ENCODE peak calls at places on chromosomes 3 and 15, in seven cellular contexts. Q is dorsolateral prefrontal cortex, F is substantia nigra, V is body of pancreas, J is pancreas, X is left lung, I is heart left ventricle. P is an unnamed sample.

GRCh38 chr15:51004103-51004536 is 90.6 kb downstream of the TNFAIP8L3 start:
- DNase-seq in Q (no peak), F (no peak), V (no peak), J (no peak), X (no peak), I (no peak), P (no peak)

GRCh38 chr15:33322091-33322490 is 11.3 kb downstream of the RYR3 start:
- DNase-seq in Q (no peak), F (no peak), V (no peak), J (no peak), X (no peak), I (no peak), P (no peak)

GRCh38 chr15:58473720-58474119 is 41.9 kb downstream of the LIPC start:
- DNase-seq in Q (no peak), F (no peak), V (no peak), J (no peak), X (no peak), I (no peak), P (no peak)

GRCh38 chr3:138901579-138901978 is 45.4 kb downstream of the FOXL2 start:
- DNase-seq in Q (no peak), F (no peak), V (no peak), J (no peak), X (no peak), I (no peak), P (no peak)

GRCh38 chr15:25065286-25065685 is 110.5 kb downstream of the SNRPN start:
- DNase-seq in Q (no peak), F (no peak), V (no peak), J (no peak), X (no peak), I (no peak), P (no peak)

GRCh38 chr15:73049564-73050215 is 2.6 kb upstream of the NEO1 start:
- DNase-seq in Q (no peak), F (no peak), V (no peak), J (no peak), X (no peak), I (no peak), P (no peak)

GRCh38 chr3:12759097-12759679 is at the start of gene TMEM40:
- DNase-seq in Q (no peak), F (no peak), V (no peak), J (no peak), X (no peak), I (no peak), P (no peak)

GRCh38 chr3:128210711-128211110 is 57.4 kb downstream of the EEFSEC start:
- DNase-seq in Q (no peak), F (no peak), V (no peak), J (no peak), X (no peak), I (no peak), P (no peak)

GRCh38 chr3:192408721-192409151 is 318.6 kb downstream of the FGF12 start:
- DNase-seq in Q (peak; percentile 24), F (no peak), V (no peak), J (peak; percentile 41), X (no peak), I (peak; percentile 8), P (no peak)

GRCh38 chr3:171028025-171028778 is 1.7 kb upstream of the SLC2A2 start:
- DNase-seq in Q (peak; percentile 27), F (peak; percentile 33), V (peak; percentile 49), J (peak; percentile 37), X (peak; percentile 52), I (peak; percentile 46), P (peak; percentile 53)

GRCh38 chr3:162354343-162354742 is 857.7 kb downstream of the OTOL1 start:
- DNase-seq in Q (no peak), F (no peak), V (no peak), J (no peak), X (no peak), I (no peak), P (no peak)

GRCh38 chr15:31489801-31490646 is 163.4 kb downstream of the KLF13 start:
- DNase-seq in Q (no peak), F (no peak), V (peak; percentile 54), J (no peak), X (no peak), I (peak; percentile 41), P (no peak)

GRCh38 chr15:49674370-49674769 is 53.5 kb downstream of the DTWD1 start:
- DNase-seq in Q (no peak), F (no peak), V (no peak), J (no peak), X (no peak), I (no peak), P (no peak)

GRCh38 chr3:9765865-9766264 is 3.9 kb downstream of the CAMK1 start:
- DNase-seq in Q (no peak), F (no peak), V (no peak), J (no peak), X (no peak), I (no peak), P (no peak)

GRCh38 chr15:60243769-60244168 is 154.0 kb downstream of the ANXA2 start:
- DNase-seq in Q (no peak), F (no peak), V (no peak), J (no peak), X (no peak), I (no peak), P (no peak)

GRCh38 chr15:47194718-47195117 is 522.6 kb upstream of the SEMA6D start:
- DNase-seq in Q (no peak), F (no peak), V (no peak), J (no peak), X (no peak), I (no peak), P (no peak)

GRCh38 chr3:28053759-28054158 is 187.7 kb upstream of the CMC1 start:
- DNase-seq in Q (no peak), F (no peak), V (no peak), J (no peak), X (no peak), I (no peak), P (no peak)

GRCh38 chr3:61573441-61573840 is 12.1 kb downstream of the PTPRG start:
- DNase-seq in Q (no peak), F (no peak), V (no peak), J (no peak), X (no peak), I (no peak), P (no peak)

GRCh38 chr15:41734079-41734478 is 40.2 kb upstream of the MAPKBP1 start:
- DNase-seq in Q (no peak), F (no peak), V (no peak), J (no peak), X (no peak), I (no peak), P (no peak)

GRCh38 chr15:97140216-97140615 is 809.7 kb downstream of the NR2F2 start:
- DNase-seq in Q (no peak), F (no peak), V (no peak), J (no peak), X (no peak), I (no peak), P (no peak)

GRCh38 chr3:11074007-11074406 is 80.3 kb upstream of the HRH1 start:
- DNase-seq in Q (no peak), F (no peak), V (no peak), J (no peak), X (no peak), I (no peak), P (no peak)

GRCh38 chr3:1103525-1103924 is 10.7 kb downstream of the CNTN6 start:
- DNase-seq in Q (no peak), F (no peak), V (no peak), J (no peak), X (no peak), I (no peak), P (no peak)
- H3K27ac ChIP-seq in Q (no peak overlapping the region), F (no peak overlapping the region), V (no peak overlapping the region), J (no peak overlapping the region), X (no peak overlapping the region), I (no peak overlapping the region), P (no peak overlapping the region)

DNA sequence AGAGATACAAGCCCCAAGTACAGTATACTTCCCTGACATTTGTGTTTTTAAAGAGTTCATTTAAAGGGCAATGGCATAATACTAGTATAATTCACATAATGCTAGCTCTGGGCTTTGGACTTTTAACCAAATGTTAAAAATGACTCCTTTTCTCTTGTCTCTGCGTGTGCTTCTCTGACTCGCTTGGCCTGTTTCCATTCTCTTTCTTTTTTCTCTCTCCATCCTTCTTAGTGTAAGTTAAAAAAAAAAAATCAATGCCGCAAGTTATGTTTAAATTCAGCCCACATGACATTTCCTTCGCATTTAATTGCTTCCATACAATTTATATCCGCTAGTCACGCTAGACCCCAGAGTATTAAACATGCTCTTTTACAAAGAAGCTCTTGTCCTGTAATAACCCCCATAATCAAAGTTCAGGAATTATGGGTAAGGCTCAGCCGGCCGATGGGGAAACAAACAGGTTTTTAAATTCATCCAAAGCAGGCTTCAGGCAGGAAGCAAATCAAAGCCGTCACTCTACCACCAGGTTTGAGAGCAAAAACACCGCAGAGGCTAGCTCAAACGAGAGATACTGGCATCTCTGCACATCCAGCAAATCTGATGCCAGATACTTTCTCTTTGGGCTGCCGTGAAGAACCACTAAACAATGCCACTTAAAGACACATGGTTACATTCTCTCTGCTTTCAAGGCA is 19.3 kb downstream of the WWTR1 start:
- DNase-seq in Q (no peak), F (peak; percentile 9), V (peak; percentile 17), J (no peak), X (no peak), I (no peak), P (no peak)
- H3K27ac ChIP-seq in Q (peak overlapping the region; percentile 36), F (peak overlapping the region; percentile 62), V (peak overlapping the region; percentile 22), J (peak overlapping the region; percentile 48), X (peak overlapping the region; percentile 34), I (peak overlapping the region; percentile 44), P (peak overlapping the region; percentile 27)

GRCh38 chr3:112815981-112816380 is 30.7 kb downstream of the CD200R1L start:
- DNase-seq in Q (no peak), F (no peak), V (no peak), J (no peak), X (no peak), I (no peak), P (no peak)

GRCh38 chr3:112811917-112812660 is 34.6 kb downstream of the CD200R1L start:
- DNase-seq in Q (no peak), F (no peak), V (no peak), J (no peak), X (no peak), I (no peak), P (no peak)

GRCh38 chr3:112813723-112814171 is 32.9 kb downstream of the CD200R1L start:
- DNase-seq in Q (no peak), F (no peak), V (peak; percentile 55), J (no peak), X (peak; percentile 50), I (no peak), P (peak; percentile 51)

GRCh38 chr3:112813016-112813415 is 33.6 kb downstream of the CD200R1L start:
- DNase-seq in Q (no peak), F (no peak), V (no peak), J (no peak), X (no peak), I (no peak), P (no peak)

DNA sequence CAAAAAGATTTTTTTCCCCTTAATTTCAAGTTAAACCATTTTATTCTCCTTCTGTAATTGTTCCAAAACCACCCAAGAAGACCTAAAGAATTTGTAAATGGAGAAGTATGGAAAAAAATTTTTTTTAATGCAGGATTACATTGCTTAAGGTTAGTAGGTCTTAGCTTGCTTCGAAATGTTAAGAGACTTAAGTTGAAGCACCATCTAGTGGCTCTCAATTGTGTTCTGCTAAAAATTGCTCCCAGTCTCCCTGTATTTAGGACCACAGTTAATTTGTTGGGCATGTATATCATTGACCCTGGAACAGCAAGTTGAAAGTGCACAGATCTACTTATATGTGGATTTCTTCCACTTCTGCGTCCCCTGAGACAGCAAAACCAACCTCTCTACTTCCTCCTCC is 32.4 kb downstream of the CD200R1L start:
- DNase-seq in Q (no peak), F (no peak), V (no peak), J (no peak), X (no peak), I (no peak), P (no peak)
- H3K27ac ChIP-seq in Q (no peak overlapping the region), F (no peak overlapping the region), V (no peak overlapping the region), J (no peak overlapping the region), X (peak overlapping the region; percentile 45), I (no peak overlapping the region), P (no peak overlapping the region)

GRCh38 chr15:52006702-52007340 is 12.2 kb upstream of the MAPK6 start:
- DNase-seq in Q (no peak), F (no peak), V (no peak), J (no peak), X (no peak), I (no peak), P (peak; percentile 62)
- H3K27ac ChIP-seq in Q (peak overlapping the region; percentile 50), F (no peak overlapping the region), V (no peak overlapping the region), J (no peak overlapping the region), X (no peak overlapping the region), I (peak overlapping the region; percentile 45), P (no peak overlapping the region)

P was measured in lower lobe of right lung.